ENCODE peak calls at places on chromosomes 7 and 10, in eight cellular contexts. Y is AG08396; I is BJ; F is foreskin melanocyte; S is K562; W is effector CD4-positive, alpha-beta T cell; Q is activated CD8-positive, alpha-beta memory T cell treated with anti-CD3 and anti-CD28 coated beads for 48 hours; L is NCI-H2171 treated with DMSO at 0.1 percent for 48 hours. B is an unnamed sample.

GRCh38 chr10:28788252-28788651 is 110.9 kb downstream of the BAMBI start:
- DNase-seq in W (no peak), L (no peak), F (no peak), Y (no peak), Q (no peak), S (no peak), I (no peak), B (no peak)

GRCh38 chr10:971150-971542 is 17.1 kb upstream of the GTPBP4 start:
- DNase-seq in S (no peak), L (no peak), I (no peak), F (no peak), W (no peak), Q (no peak), Y (no peak), B (no peak)

GRCh38 chr10:132664883-132665282 is 121.1 kb downstream of the NKX6-2 start:
- DNase-seq in L (no peak), Q (no peak), F (no peak), W (no peak), S (no peak), Y (no peak), I (no peak), B (no peak)

GRCh38 chr7:54292171-54292925 is 249.8 kb upstream of the VSTM2A start:
- DNase-seq in S (no peak), W (no peak), I (no peak), F (no peak), Y (no peak), Q (no peak), L (no peak), B (no peak)

GRCh38 chr10:70575874-70576802 is 26.4 kb downstream of the PRF1 start:
- DNase-seq in L (no peak), S (peak), Y (peak), W (no peak), I (no peak), Q (no peak), F (peak), B (peak)

GRCh38 chr10:122649903-122650302 is 49.7 kb downstream of the C10orf120 start:
- DNase-seq in L (no peak), Y (no peak), Q (no peak), S (no peak), I (no peak), F (no peak), W (no peak), B (no peak)

GRCh38 chr7:151388430-151388829 is 21.4 kb downstream of the WDR86 start:
- DNase-seq in W (no peak), I (no peak), Y (no peak), F (no peak), S (no peak), Q (no peak), L (no peak), B (no peak)

GRCh38 chr10:72375585-72375984 is 20.9 kb upstream of the DNAJB12 start:
- DNase-seq in Y (peak), Q (no peak), F (peak), S (peak), I (no peak), L (no peak), W (no peak), B (no peak)

GRCh38 chr10:100728928-100729876 is 16.2 kb upstream of the PAX2 start:
- DNase-seq in Y (no peak), Q (no peak), L (peak), S (peak), W (no peak), F (no peak), I (no peak), B (no peak)

GRCh38 chr10:124704428-124704805 is 39.8 kb downstream of the FAM53B start:
- DNase-seq in S (no peak), L (no peak), W (no peak), I (no peak), Y (no peak), Q (no peak), F (no peak), B (no peak)

GRCh38 chr7:25619963-25620799 is 391.9 kb upstream of the NPVF start:
- DNase-seq in W (no peak), L (peak), F (no peak), I (no peak), Y (no peak), S (no peak), Q (no peak), B (no peak)

GRCh38 chr7:8620169-8620568 is 186.8 kb downstream of the NXPH1 start:
- DNase-seq in F (no peak), L (no peak), W (no peak), S (no peak), Y (no peak), I (no peak), Q (no peak), B (no peak)

GRCh38 chr10:70745555-70745954 is 39.6 kb downstream of the TBATA start:
- DNase-seq in W (no peak), I (no peak), Y (no peak), F (no peak), S (no peak), L (no peak), Q (no peak), B (no peak)

GRCh38 chr7:55370001-55370400 is 4.9 kb downstream of the LANCL2 start:
- DNase-seq in S (no peak), L (no peak), I (no peak), F (no peak), Q (no peak), W (no peak), Y (no peak), B (no peak)

GRCh38 chr7:116153050-116153449 is 57.3 kb upstream of the TES start:
- DNase-seq in W (no peak), L (no peak), Y (no peak), S (no peak), F (no peak), Q (no peak), I (no peak), B (no peak)

GRCh38 chr10:79103078-79103477 is 34.3 kb downstream of the ZMIZ1 start:
- DNase-seq in I (no peak), S (no peak), Y (no peak), Q (no peak), W (no peak), F (no peak), L (no peak), B (no peak)

GRCh38 chr7:117479480-117480224 is at the start of gene CFTR:
- DNase-seq in S (no peak), Q (no peak), Y (no peak), I (no peak), L (no peak), W (no peak), F (no peak), B (no peak)

GRCh38 chr7:113636727-113637421 is 281.9 kb downstream of the PPP1R3A start:
- DNase-seq in I (no peak), L (no peak), F (no peak), S (no peak), W (no peak), Y (peak), Q (no peak), B (no peak)

GRCh38 chr10:88194041-88194887 is 330.8 kb downstream of the PTEN start:
- DNase-seq in S (no peak), F (no peak), I (no peak), Y (no peak), W (peak), L (no peak), Q (no peak), B (no peak)

GRCh38 chr7:121202125-121202524 is 126.7 kb upstream of the WNT16 start:
- DNase-seq in I (no peak), F (no peak), W (no peak), S (no peak), Y (no peak), Q (no peak), L (no peak), B (no peak)

GRCh38 chr7:108455524-108455832 is 758 bp downstream of the NRCAM start:
- DNase-seq in F (no peak), W (no peak), Y (no peak), Q (no peak), L (no peak), S (no peak), I (no peak), B (no peak)

GRCh38 chr10:91636892-91637291 is 4.0 kb upstream of the PPP1R3C start:
- DNase-seq in Y (no peak), I (no peak), S (no peak), W (no peak), F (no peak), L (no peak), Q (no peak), B (no peak)

GRCh38 chr7:155423337-155424285 is 34.3 kb upstream of the EN2 start:
- DNase-seq in Q (no peak), S (no peak), L (no peak), Y (no peak), I (no peak), F (no peak), W (no peak), B (no peak)

GRCh38 chr7:47647213-47647985 is 65.5 kb upstream of the TNS3 start:
- DNase-seq in L (no peak), S (no peak), Q (no peak), F (no peak), Y (no peak), I (no peak), W (no peak), B (no peak)

GRCh38 chr7:16914771-16915170 is 33.0 kb upstream of the AGR3 start:
- DNase-seq in Y (no peak), F (no peak), L (no peak), Q (no peak), W (no peak), S (no peak), I (no peak), B (no peak)

GRCh38 chr7:106031271-106032029 is 68.4 kb downstream of the CDHR3 start:
- DNase-seq in I (no peak), L (peak), F (peak), Q (no peak), S (no peak), W (no peak), Y (no peak), B (peak)

GRCh38 chr7:51455948-51456347 is 139.3 kb upstream of the COBL start:
- DNase-seq in I (no peak), W (no peak), L (peak), S (no peak), Y (no peak), F (no peak), Q (no peak), B (no peak)

GRCh38 chr7:29795696-29796095 is 10.6 kb upstream of the WIPF3 start:
- DNase-seq in W (no peak), F (no peak), Y (no peak), S (no peak), L (no peak), I (no peak), Q (no peak), B (no peak)

GRCh38 chr7:155586843-155587440 is 40.6 kb upstream of the CNPY1 start:
- DNase-seq in I (no peak), Y (no peak), W (no peak), S (no peak), L (no peak), Q (no peak), F (no peak), B (no peak)